ENCODE peak calls at places on chromosome 22, in ten cellular contexts. S is hepatocyte, T is tibial artery, I is breast epithelium, D is dorsolateral prefrontal cortex, L is sigmoid colon, Z is AG09309, U is GM06990, E is WERI-Rb-1, C is mucosa of descending colon. M is an unnamed sample.

GRCh38 chr22:24441406-24442351 is 14.3 kb downstream of the ADORA2A start:
- DNase-seq in T (peak), E (no peak), S (no peak), Z (no peak), C (no peak), I (no peak), L (no peak), U (no peak), D (no peak), M (no peak)

GRCh38 chr22:30221121-30221992 is 25.2 kb downstream of the LIF start:
- DNase-seq in E (no peak), C (peak), D (no peak), Z (no peak), L (no peak), I (no peak), U (peak), S (no peak), T (no peak), M (no peak)

GRCh38 chr22:21762712-21763581 is 27.4 kb upstream of the YPEL1 start:
- DNase-seq in E (no peak), T (no peak), L (no peak), C (no peak), U (no peak), I (no peak), D (no peak), Z (no peak), S (no peak), M (no peak)

GRCh38 chr22:49994361-49995058 is 18.1 kb downstream of the IL17REL start:
- DNase-seq in I (no peak), C (no peak), D (peak), Z (no peak), T (peak), E (no peak), L (peak), S (no peak), U (no peak), M (no peak)

GRCh38 chr22:50039669-50040458 is 18.2 kb downstream of the TTLL8 start:
- DNase-seq in E (no peak), I (no peak), S (no peak), L (peak), U (no peak), Z (no peak), C (no peak), T (no peak), D (no peak), M (no peak)

GRCh38 chr22:32951807-32952153 is 106.4 kb downstream of the SYN3 start:
- DNase-seq in U (no peak), I (no peak), L (no peak), T (no peak), C (no peak), E (peak), Z (no peak), S (no peak), D (peak), M (no peak)

GRCh38 chr22:50488006-50488677 is 1.5 kb downstream of the MIOX start:
- DNase-seq in D (no peak), S (no peak), I (no peak), Z (no peak), T (no peak), C (peak), E (no peak), U (no peak), L (no peak), M (no peak)

GRCh38 chr22:36340621-36341020 is 47.1 kb downstream of the MYH9 start:
- DNase-seq in I (no peak), C (no peak), T (no peak), S (no peak), L (no peak), U (no peak), E (peak), Z (no peak), D (no peak), M (no peak)

GRCh38 chr22:23147632-23148387 is 2.5 kb downstream of the RAB36 start:
- DNase-seq in U (no peak), E (no peak), C (no peak), T (no peak), I (no peak), Z (peak), D (no peak), L (no peak), S (peak), M (peak)

GRCh38 chr22:41301085-41302015 is at the start of gene ZC3H7B:
- DNase-seq in Z (no peak), L (peak), S (peak), I (peak), C (peak), D (peak), E (peak), U (peak), T (peak), M (peak)

GRCh38 chr22:23862103-23862502 is 4.4 kb downstream of the SLC2A11 start:
- DNase-seq in S (peak), U (no peak), D (no peak), L (no peak), E (peak), T (no peak), C (no peak), Z (no peak), I (no peak), M (peak)

GRCh38 chr22:34946339-34946985 is 119.5 kb upstream of the ISX start:
- DNase-seq in E (no peak), I (no peak), D (no peak), C (no peak), Z (no peak), U (peak), T (no peak), L (no peak), S (no peak), M (no peak)

GRCh38 chr22:31753005-31753633 is 700 bp upstream of the DEPDC5 start:
- DNase-seq in U (peak), I (no peak), E (peak), L (peak), C (peak), S (peak), T (peak), Z (no peak), D (peak), M (no peak)

GRCh38 chr22:19970479-19971275 is 29.1 kb upstream of the TXNRD2 start:
- DNase-seq in C (peak), S (peak), Z (peak), E (peak), D (peak), L (peak), U (peak), T (peak), I (peak), M (peak)

GRCh38 chr22:46674367-46674781 is 54.2 kb downstream of the GRAMD4 start:
- DNase-seq in T (peak), E (no peak), C (peak), U (peak), Z (no peak), L (peak), D (no peak), S (no peak), I (no peak), M (no peak)

GRCh38 chr22:28116261-28116673 is 197.2 kb upstream of the PITPNB start:
- DNase-seq in E (no peak), I (no peak), S (peak), D (no peak), L (peak), Z (peak), U (no peak), T (peak), C (no peak), M (peak)

GRCh38 chr22:21632237-21632895 is at the start of gene CCDC116:
- DNase-seq in L (no peak), E (no peak), S (no peak), D (no peak), U (no peak), C (peak), T (no peak), Z (no peak), I (no peak), M (no peak)

GRCh38 chr22:27919943-27920755 is 1.1 kb upstream of the PITPNB start:
- DNase-seq in T (peak), L (peak), D (no peak), C (no peak), I (no peak), S (peak), E (peak), U (no peak), Z (no peak), M (peak)

GRCh38 chr22:45928726-45929359 is 48.1 kb downstream of the WNT7B start:
- DNase-seq in U (no peak), T (no peak), S (no peak), C (no peak), I (no peak), D (no peak), L (no peak), E (no peak), Z (no peak), M (no peak)

GRCh38 chr22:32545801-32546200 is 71.2 kb downstream of the FBXO7 start:
- DNase-seq in C (no peak), L (peak), T (peak), S (no peak), I (no peak), U (no peak), D (no peak), E (no peak), Z (no peak), M (peak)

GRCh38 chr22:30183861-30184278 is 62.7 kb downstream of the LIF start:
- DNase-seq in S (no peak), L (no peak), U (no peak), T (no peak), Z (no peak), D (no peak), C (no peak), I (no peak), E (no peak), M (no peak)

GRCh38 chr22:31846161-31847115 is 92.6 kb downstream of the DEPDC5 start:
- DNase-seq in E (peak), Z (no peak), I (no peak), C (no peak), U (peak), T (no peak), S (no peak), D (no peak), L (no peak), M (peak)

GRCh38 chr22:47192651-47193437 is 430.4 kb downstream of the TBC1D22A start:
- DNase-seq in T (peak), U (peak), C (peak), I (peak), S (no peak), D (peak), Z (no peak), E (no peak), L (peak), M (no peak)

GRCh38 chr22:32066820-32067219 is 23.8 kb downstream of the SLC5A1 start:
- DNase-seq in I (no peak), D (no peak), Z (no peak), E (no peak), U (no peak), T (no peak), C (no peak), L (no peak), S (no peak), M (no peak)

GRCh38 chr22:22547692-22548348 is 11.2 kb downstream of the PRAME start:
- DNase-seq in T (no peak), L (no peak), E (no peak), Z (no peak), C (no peak), D (no peak), S (no peak), I (no peak), U (no peak), M (no peak)

GRCh38 chr22:46293591-46294260 is 2.9 kb upstream of the GTSE1 start:
- DNase-seq in C (no peak), I (no peak), L (peak), D (peak), T (peak), S (no peak), E (no peak), U (no peak), Z (peak), M (no peak)

GRCh38 chr22:34966980-34967379 is 99.0 kb upstream of the ISX start:
- DNase-seq in C (no peak), U (no peak), S (peak), Z (no peak), E (no peak), I (no peak), L (no peak), T (no peak), D (no peak), M (no peak)

GRCh38 chr22:19643448-19644313 is 70.6 kb upstream of the SEPTIN5 start:
- DNase-seq in T (peak), E (no peak), L (no peak), U (no peak), S (no peak), Z (no peak), C (no peak), I (no peak), D (no peak), M (peak)

GRCh38 chr22:27918351-27919221 is 470 bp downstream of the PITPNB start:
- DNase-seq in U (peak), S (peak), L (peak), D (peak), E (peak), I (peak), T (peak), Z (no peak), C (peak), M (peak)

GRCh38 chr22:23137905-23138520 is 3.8 kb downstream of the RSPH14 start:
- DNase-seq in Z (no peak), I (no peak), T (no peak), C (no peak), S (no peak), E (no peak), D (no peak), U (peak), L (no peak), M (no peak)

GRCh38 chr22:32676196-32676595 is 125.3 kb upstream of the TIMP3 start:
- DNase-seq in T (no peak), U (no peak), D (no peak), E (no peak), L (no peak), S (no peak), C (no peak), I (peak), Z (no peak), M (no peak)

GRCh38 chr22:46610345-46610744 is 9.8 kb upstream of the GRAMD4 start:
- DNase-seq in E (no peak), U (no peak), I (no peak), C (no peak), D (no peak), L (no peak), S (no peak), Z (no peak), T (no peak), M (no peak)

GRCh38 chr22:22755778-22756100 is 111.3 kb downstream of the GGTLC2 start:
- DNase-seq in C (no peak), L (no peak), U (no peak), T (no peak), D (no peak), I (no peak), E (no peak), S (no peak), Z (no peak), M (no peak)

GRCh38 chr22:50523806-50524663 is 1.4 kb downstream of the SCO2 start:
- DNase-seq in D (no peak), C (peak), U (no peak), S (peak), T (no peak), I (no peak), L (peak), E (no peak), Z (no peak), M (no peak)

GRCh38 chr22:27990879-27991278 is 71.8 kb upstream of the PITPNB start:
- DNase-seq in C (no peak), D (peak), E (peak), L (peak), I (no peak), T (peak), Z (no peak), S (peak), U (no peak), M (peak)

GRCh38 chr22:20084547-20085413 is 4.7 kb downstream of the DGCR8 start:
- DNase-seq in E (peak), L (no peak), T (peak), I (no peak), S (peak), D (no peak), C (peak), Z (no peak), U (no peak), M (peak)

GRCh38 chr22:39489094-39490068 is 12.7 kb upstream of the MIEF1 start:
- DNase-seq in C (peak), S (no peak), E (no peak), U (no peak), T (no peak), Z (no peak), D (no peak), I (no peak), L (peak), M (no peak)

GRCh38 chr22:39488563-39489083 is 13.5 kb upstream of the MIEF1 start:
- DNase-seq in C (no peak), U (no peak), Z (no peak), S (no peak), E (no peak), D (no peak), T (no peak), I (no peak), L (peak), M (no peak)

GRCh38 chr22:39490135-39490798 is 11.8 kb upstream of the MIEF1 start:
- DNase-seq in D (peak), U (no peak), I (peak), T (peak), S (peak), E (peak), Z (no peak), C (peak), L (peak), M (peak)

GRCh38 chr22:39487826-39488520 is 14.1 kb upstream of the MIEF1 start:
- DNase-seq in T (no peak), L (peak), E (no peak), S (no peak), C (peak), D (no peak), U (no peak), I (no peak), Z (no peak), M (no peak)

GRCh38 chr22:39486951-39487825 is 14.9 kb upstream of the MIEF1 start:
- DNase-seq in L (peak), U (no peak), I (no peak), E (no peak), T (no peak), S (no peak), D (no peak), Z (no peak), C (peak), M (peak)
- TF ChIP-seq CTCF in L (no peak), U (no peak), I (no peak), E (no peak), T (no peak), S (no peak), D (no peak), Z (no peak), C (no peak), M (peak)

DNA sequence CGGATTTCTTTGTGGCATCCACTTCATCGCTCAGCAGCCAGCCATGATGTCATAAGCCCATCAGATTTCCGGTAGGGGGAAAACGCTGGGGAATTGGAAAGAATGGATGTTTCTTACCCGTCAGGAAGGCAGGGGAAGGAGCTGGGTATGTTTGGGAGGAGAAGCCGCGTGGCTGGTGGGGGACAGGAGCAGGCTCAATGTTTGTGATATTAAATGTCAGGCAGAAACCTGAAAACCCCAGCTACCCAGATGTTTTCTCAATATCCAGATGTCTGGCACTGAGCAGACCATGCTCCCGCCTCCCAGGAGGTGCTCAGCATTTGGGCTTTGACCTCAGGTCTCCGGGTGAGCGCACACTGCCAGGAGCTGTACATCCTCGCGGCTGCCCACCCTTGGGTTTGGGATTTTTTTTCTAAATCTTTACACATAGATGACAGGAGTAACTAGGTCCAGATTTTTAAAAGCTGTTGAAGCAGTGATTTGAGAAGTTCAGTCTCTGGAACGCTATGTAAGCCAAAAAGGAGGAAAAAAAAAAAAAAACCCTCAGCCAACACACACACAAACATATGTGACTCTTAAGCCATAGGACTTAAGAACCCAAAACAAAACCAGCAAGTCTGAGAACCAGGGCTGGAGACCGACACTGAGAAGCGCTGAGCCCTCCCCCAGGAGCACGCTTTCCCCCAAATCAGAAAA is 67.4 kb downstream of the NFAM1 start:
- DNase-seq in L (peak), S (no peak), D (no peak), C (no peak), Z (no peak), E (no peak), T (no peak), I (no peak), U (no peak), M (peak)
- H3K4me3 ChIP-seq in L (no peak), S (no peak), D (peak), C (no peak), Z (no peak), E (no peak), T (peak), I (peak), U (no peak), M (peak)

DNA sequence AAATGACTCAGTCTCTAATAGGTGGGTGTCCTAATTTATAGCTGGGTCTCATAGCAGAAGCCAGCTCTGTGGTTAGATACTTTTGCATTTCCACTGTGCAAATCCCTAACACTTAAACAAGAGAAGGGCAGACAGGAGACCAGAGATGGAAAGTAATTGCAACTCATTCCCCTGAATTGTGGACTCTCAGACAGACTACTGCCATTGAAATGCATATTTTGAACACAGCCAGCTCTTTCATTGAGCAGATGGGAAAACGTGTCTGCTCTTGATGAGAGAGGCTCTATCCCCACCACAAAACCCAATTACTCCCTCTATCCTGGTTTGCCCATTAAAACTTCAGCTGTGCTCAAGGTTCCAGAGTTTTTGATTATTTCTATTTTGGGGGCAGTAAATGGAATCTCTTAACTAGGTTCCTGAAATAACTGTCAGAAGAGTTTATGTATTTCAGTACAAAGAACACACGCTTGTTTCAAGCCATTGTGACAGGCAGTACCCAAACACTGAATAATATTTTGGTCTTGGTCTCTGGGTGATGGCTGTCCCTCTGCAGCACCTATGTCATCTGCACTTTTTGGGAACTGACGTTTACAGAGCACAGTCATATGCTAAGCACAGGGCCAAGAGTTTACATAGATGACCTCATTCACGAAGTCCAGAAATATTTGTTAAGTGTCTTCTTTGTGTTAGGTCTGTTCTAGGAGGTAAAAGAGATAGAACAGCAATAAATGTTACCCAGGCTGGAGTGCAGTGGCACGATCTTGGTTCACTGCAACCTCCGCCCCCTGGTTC is 41.7 kb downstream of the FAM227A start:
- DNase-seq in L (no peak), U (peak), D (no peak), S (no peak), T (no peak), I (no peak), Z (no peak), E (no peak), C (no peak), M (peak)
- TF ChIP-seq CTCF in L (no peak), U (no peak), D (no peak), S (no peak), T (no peak), I (no peak), Z (no peak), E (no peak), C (no peak), M (no peak)

GRCh38 chr22:37516456-37516855 is 2.8 kb downstream of the CARD10 start:
- DNase-seq in C (no peak), T (no peak), S (no peak), D (no peak), L (no peak), Z (no peak), E (no peak), U (no peak), I (no peak), M (no peak)
- H3K4me3 ChIP-seq in C (no peak), T (no peak), S (no peak), D (no peak), L (no peak), Z (no peak), E (no peak), U (no peak), I (no peak), M (no peak)

GRCh38 chr22:48976556-48977535 is 850.8 kb downstream of the BRD1 start:
- DNase-seq in C (no peak), S (no peak), T (peak), I (no peak), E (no peak), L (no peak), Z (no peak), U (no peak), D (no peak), M (no peak)
- TF ChIP-seq CTCF in C (no peak), S (no peak), T (no peak), I (no peak), E (no peak), L (no peak), Z (no peak), U (no peak), D (no peak), M (no peak)

M was measured in fibroblast of the aortic adventitia.